ENCODE peak calls at places on chromosomes 3 and 15, in six cellular contexts. One of them, this sample, is unnamed.

GRCh38 chr15:57560976-57561711 is 30.6 kb upstream of the MYZAP start:
- DNase-seq in psoas muscle: peak; percentile 73
- DNase-seq in neural progenitor cell: peak; percentile 73
- DNase-seq in spleen: peak; percentile 84
- DNase-seq in thoracic aorta: peak; percentile 23
- DNase-seq in uterus: peak; percentile 66
- DNase-seq in this sample: peak; percentile 58

GRCh38 chr15:37880009-37880834 is 54.2 kb upstream of the TMCO5A start:
- DNase-seq in psoas muscle: no peak
- DNase-seq in neural progenitor cell: peak; percentile 68
- DNase-seq in spleen: no peak
- DNase-seq in thoracic aorta: no peak
- DNase-seq in uterus: no peak
- DNase-seq in this sample: no peak

GRCh38 chr3:142586803-142587406 is 8.4 kb upstream of the ATR start:
- DNase-seq in psoas muscle: no peak
- DNase-seq in neural progenitor cell: peak; percentile 85
- DNase-seq in spleen: no peak
- DNase-seq in thoracic aorta: no peak
- DNase-seq in uterus: no peak
- DNase-seq in this sample: no peak

GRCh38 chr3:42185044-42185443 is 80.9 kb downstream of the CCK start:
- DNase-seq in psoas muscle: no peak
- DNase-seq in neural progenitor cell: no peak
- DNase-seq in spleen: no peak
- DNase-seq in thoracic aorta: no peak
- DNase-seq in uterus: no peak
- DNase-seq in this sample: no peak

GRCh38 chr3:27219127-27219860 is 149.9 kb downstream of the NEK10 start:
- DNase-seq in psoas muscle: no peak
- DNase-seq in neural progenitor cell: no peak
- DNase-seq in spleen: no peak
- DNase-seq in thoracic aorta: no peak
- DNase-seq in uterus: no peak
- DNase-seq in this sample: no peak

GRCh38 chr3:196093271-196094111 is 11.6 kb upstream of the TFRC start:
- DNase-seq in psoas muscle: no peak
- DNase-seq in neural progenitor cell: no peak
- DNase-seq in spleen: peak; percentile 61
- DNase-seq in thoracic aorta: no peak
- DNase-seq in uterus: no peak
- DNase-seq in this sample: no peak

GRCh38 chr3:99934984-99935797 is 117.5 kb downstream of the CMSS1 start:
- DNase-seq in psoas muscle: no peak
- DNase-seq in neural progenitor cell: no peak
- DNase-seq in spleen: no peak
- DNase-seq in thoracic aorta: no peak
- DNase-seq in uterus: no peak
- DNase-seq in this sample: no peak

GRCh38 chr3:183300996-183301562 is 48.0 kb downstream of the B3GNT5 start:
- DNase-seq in psoas muscle: no peak
- DNase-seq in neural progenitor cell: no peak
- DNase-seq in spleen: no peak
- DNase-seq in thoracic aorta: no peak
- DNase-seq in uterus: no peak
- DNase-seq in this sample: no peak

GRCh38 chr15:59948924-59949613 is 55.0 kb upstream of the FOXB1 start:
- DNase-seq in psoas muscle: no peak
- DNase-seq in neural progenitor cell: no peak
- DNase-seq in spleen: no peak
- DNase-seq in thoracic aorta: no peak
- DNase-seq in uterus: no peak
- DNase-seq in this sample: no peak

GRCh38 chr3:121979734-121980449 is 42.2 kb downstream of the ILDR1 start:
- DNase-seq in psoas muscle: no peak
- DNase-seq in neural progenitor cell: no peak
- DNase-seq in spleen: no peak
- DNase-seq in thoracic aorta: no peak
- DNase-seq in uterus: no peak
- DNase-seq in this sample: no peak

GRCh38 chr3:127193775-127194174 is 844 bp downstream of the PRR23E start:
- DNase-seq in psoas muscle: no peak
- DNase-seq in neural progenitor cell: no peak
- DNase-seq in spleen: no peak
- DNase-seq in thoracic aorta: no peak
- DNase-seq in uterus: no peak
- DNase-seq in this sample: no peak

GRCh38 chr15:90982135-90982534 is 12.2 kb downstream of the PRC1 start:
- DNase-seq in psoas muscle: no peak
- DNase-seq in neural progenitor cell: no peak
- DNase-seq in spleen: no peak
- DNase-seq in thoracic aorta: no peak
- DNase-seq in uterus: no peak
- DNase-seq in this sample: no peak

GRCh38 chr15:64813075-64813474 is 12.4 kb downstream of the PIF1 start:
- DNase-seq in psoas muscle: no peak
- DNase-seq in neural progenitor cell: no peak
- DNase-seq in spleen: no peak
- DNase-seq in thoracic aorta: no peak
- DNase-seq in uterus: no peak
- DNase-seq in this sample: no peak

GRCh38 chr3:107452436-107452835 is 70.3 kb upstream of the BBX start:
- DNase-seq in psoas muscle: no peak
- DNase-seq in neural progenitor cell: no peak
- DNase-seq in spleen: no peak
- DNase-seq in thoracic aorta: no peak
- DNase-seq in uterus: no peak
- DNase-seq in this sample: no peak

GRCh38 chr3:37072892-37073291 is 79.6 kb downstream of the MLH1 start:
- DNase-seq in psoas muscle: no peak
- DNase-seq in neural progenitor cell: no peak
- DNase-seq in spleen: no peak
- DNase-seq in thoracic aorta: no peak
- DNase-seq in uterus: no peak
- DNase-seq in this sample: no peak

GRCh38 chr3:71585126-71585525 is 1.6 kb upstream of the FOXP1 start:
- DNase-seq in psoas muscle: no peak
- DNase-seq in neural progenitor cell: peak; percentile 13
- DNase-seq in spleen: no peak
- DNase-seq in thoracic aorta: no peak
- DNase-seq in uterus: no peak
- DNase-seq in this sample: no peak

GRCh38 chr15:61275901-61276300 is 46.8 kb upstream of the RORA start:
- DNase-seq in psoas muscle: no peak
- DNase-seq in neural progenitor cell: no peak
- DNase-seq in spleen: no peak
- DNase-seq in thoracic aorta: no peak
- DNase-seq in uterus: no peak
- DNase-seq in this sample: no peak

GRCh38 chr3:14152233-14152962 is 26.0 kb downstream of the XPC start:
- DNase-seq in psoas muscle: no peak
- DNase-seq in neural progenitor cell: peak; percentile 15
- DNase-seq in spleen: no peak
- DNase-seq in thoracic aorta: no peak
- DNase-seq in uterus: no peak
- DNase-seq in this sample: no peak

GRCh38 chr15:75368689-75369239 is 357 bp upstream of the MAN2C1 start:
- DNase-seq in psoas muscle: no peak
- DNase-seq in neural progenitor cell: no peak
- DNase-seq in spleen: no peak
- DNase-seq in thoracic aorta: no peak
- DNase-seq in uterus: no peak
- DNase-seq in this sample: no peak

GRCh38 chr3:24004171-24004938 is 59.3 kb downstream of the NR1D2 start:
- DNase-seq in psoas muscle: no peak
- DNase-seq in neural progenitor cell: no peak
- DNase-seq in spleen: no peak
- DNase-seq in thoracic aorta: no peak
- DNase-seq in uterus: no peak
- DNase-seq in this sample: no peak

GRCh38 chr3:105523496-105523895 is 156.8 kb downstream of the ALCAM start:
- DNase-seq in psoas muscle: no peak
- DNase-seq in neural progenitor cell: no peak
- DNase-seq in spleen: no peak
- DNase-seq in thoracic aorta: no peak
- DNase-seq in uterus: no peak
- DNase-seq in this sample: no peak

DNA sequence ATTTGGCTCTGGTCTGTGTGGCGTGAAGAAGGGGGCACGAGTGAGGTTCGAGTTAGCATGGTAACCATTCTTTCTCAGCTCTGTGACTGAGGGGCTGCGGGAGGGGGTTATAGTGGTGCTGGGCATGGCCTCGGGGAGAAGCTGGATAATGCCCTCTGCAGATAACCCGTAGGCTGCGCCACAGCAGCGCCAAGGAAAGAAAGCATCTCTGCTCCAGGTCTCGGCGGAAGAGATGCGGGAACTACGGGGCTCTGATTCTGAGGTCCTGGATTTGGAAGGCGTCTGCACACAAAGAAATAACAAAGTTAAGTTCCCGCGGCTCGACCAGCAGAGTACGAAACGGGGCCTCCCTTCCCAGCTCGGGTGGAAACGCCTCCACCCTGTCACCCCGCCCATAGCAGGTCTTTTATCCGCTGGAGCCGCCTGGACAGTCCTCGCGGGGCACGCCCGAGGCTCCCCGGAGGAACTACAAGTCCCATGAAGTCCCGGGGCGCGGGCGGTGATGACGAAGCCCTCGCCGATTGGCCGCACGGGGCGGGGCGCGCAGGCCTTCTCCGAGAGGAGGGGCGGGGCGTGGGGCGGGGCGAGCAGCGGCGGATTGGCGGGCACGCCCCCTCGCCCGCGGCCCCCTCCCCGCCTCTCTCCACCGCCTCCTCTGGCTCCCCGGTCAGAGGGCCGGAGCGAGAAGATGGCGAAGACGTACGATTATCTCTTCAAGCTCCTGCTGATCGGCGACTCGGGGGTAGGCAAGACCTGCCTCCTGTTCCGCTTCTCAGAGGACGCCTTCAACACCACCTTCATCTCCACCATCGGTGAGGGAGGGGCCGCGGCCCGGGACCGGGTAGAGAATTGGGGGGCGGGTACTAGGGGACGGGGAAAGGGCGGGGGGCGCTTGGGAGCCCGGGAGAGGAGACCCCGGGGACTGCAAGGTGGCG is at the start of gene RAB8B:
- DNase-seq in psoas muscle: peak; percentile 99
- DNase-seq in neural progenitor cell: peak; percentile 100
- DNase-seq in spleen: peak; percentile 99
- DNase-seq in thoracic aorta: peak; percentile 95
- DNase-seq in uterus: peak; percentile 98
- DNase-seq in this sample: peak; percentile 99
- TF ChIP-seq CTCF in psoas muscle: no peak
- TF ChIP-seq CTCF in neural progenitor cell: peak; percentile 12
- TF ChIP-seq CTCF in spleen: peak; percentile 49
- TF ChIP-seq CTCF in thoracic aorta: no peak
- TF ChIP-seq CTCF in uterus: peak; percentile 4
- TF ChIP-seq CTCF in this sample: peak; percentile 17

DNA sequence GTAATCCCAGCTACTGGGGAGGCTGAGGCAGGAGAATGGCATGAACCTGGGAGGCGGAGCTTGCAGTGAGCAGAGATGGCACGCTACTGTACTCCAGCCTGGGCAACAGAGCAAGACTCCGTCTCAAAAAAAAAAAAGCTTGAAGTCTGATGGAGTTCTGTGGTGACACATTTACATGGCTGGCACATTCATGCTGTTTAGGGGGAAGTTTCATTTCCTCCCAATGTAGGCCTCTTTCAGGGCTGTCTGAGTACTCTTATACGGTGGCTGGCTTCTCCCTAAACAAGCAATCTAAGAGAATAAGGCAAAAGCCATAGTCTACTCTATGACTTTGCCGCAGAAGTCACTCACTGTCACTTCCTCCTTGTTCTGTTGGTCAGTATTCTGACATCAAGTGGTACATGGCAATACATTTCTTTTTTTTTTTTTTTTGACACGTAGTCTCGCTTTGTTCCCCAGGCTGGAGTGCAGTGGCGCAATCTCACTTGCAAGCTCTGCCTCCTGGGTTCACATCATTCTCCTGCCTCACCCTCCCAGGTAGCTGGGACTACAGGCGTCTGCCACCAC is 41.2 kb downstream of the OIP5 start:
- DNase-seq in psoas muscle: no peak
- DNase-seq in neural progenitor cell: no peak
- DNase-seq in spleen: peak; percentile 77
- DNase-seq in thoracic aorta: no peak
- DNase-seq in uterus: no peak
- DNase-seq in this sample: no peak
- H3K36me3 ChIP-seq in psoas muscle: peaks cover 95% of the 10 kb centered on the region
- H3K36me3 ChIP-seq in neural progenitor cell: peaks cover 18% of the 10 kb centered on the region
- H3K36me3 ChIP-seq in spleen: peaks cover 95% of the 10 kb centered on the region
- H3K36me3 ChIP-seq in thoracic aorta: peaks cover 14% of the 10 kb centered on the region
- H3K36me3 ChIP-seq in uterus: no peaks in the 10 kb centered on the region
- H3K36me3 ChIP-seq in this sample: no peaks in the 10 kb centered on the region

GRCh38 chr3:165622356-165622755 is 214.9 kb downstream of the BCHE start:
- DNase-seq in psoas muscle: no peak
- DNase-seq in neural progenitor cell: no peak
- DNase-seq in spleen: no peak
- DNase-seq in thoracic aorta: no peak
- DNase-seq in uterus: no peak
- DNase-seq in this sample: no peak
- TF ChIP-seq CTCF in psoas muscle: no peak
- TF ChIP-seq CTCF in neural progenitor cell: no peak
- TF ChIP-seq CTCF in spleen: no peak
- TF ChIP-seq CTCF in thoracic aorta: no peak
- TF ChIP-seq CTCF in uterus: no peak
- TF ChIP-seq CTCF in this sample: no peak

GRCh38 chr3:58085616-58086015 is 77.4 kb downstream of the FLNB start:
- DNase-seq in psoas muscle: no peak
- DNase-seq in neural progenitor cell: no peak
- DNase-seq in spleen: no peak
- DNase-seq in thoracic aorta: no peak
- DNase-seq in uterus: no peak
- DNase-seq in this sample: no peak
- H3K36me3 ChIP-seq in psoas muscle: no peaks in the 10 kb centered on the region
- H3K36me3 ChIP-seq in neural progenitor cell: no peaks in the 10 kb centered on the region
- H3K36me3 ChIP-seq in spleen: peaks cover 33% of the 10 kb centered on the region
- H3K36me3 ChIP-seq in thoracic aorta: no peaks in the 10 kb centered on the region
- H3K36me3 ChIP-seq in uterus: no peaks in the 10 kb centered on the region
- H3K36me3 ChIP-seq in this sample: no peaks in the 10 kb centered on the region

GRCh38 chr3:45688882-45689786 is at the start of gene SACM1L:
- DNase-seq in psoas muscle: peak; percentile 99
- DNase-seq in neural progenitor cell: peak; percentile 99
- DNase-seq in spleen: peak; percentile 100
- DNase-seq in thoracic aorta: peak; percentile 95
- DNase-seq in uterus: peak; percentile 98
- DNase-seq in this sample: peak; percentile 99

GRCh38 chr3:45689787-45690145 is 570 bp downstream of the SACM1L start:
- DNase-seq in psoas muscle: no peak
- DNase-seq in neural progenitor cell: no peak
- DNase-seq in spleen: no peak
- DNase-seq in thoracic aorta: no peak
- DNase-seq in uterus: no peak
- DNase-seq in this sample: no peak

GRCh38 chr3:45688194-45688881 is 858 bp upstream of the SACM1L start:
- DNase-seq in psoas muscle: peak; percentile 59
- DNase-seq in neural progenitor cell: peak; percentile 81
- DNase-seq in spleen: peak; percentile 81
- DNase-seq in thoracic aorta: no peak
- DNase-seq in uterus: peak; percentile 42
- DNase-seq in this sample: no peak

GRCh38 chr3:45692866-45693265 is 3.7 kb downstream of the SACM1L start:
- DNase-seq in psoas muscle: no peak
- DNase-seq in neural progenitor cell: no peak
- DNase-seq in spleen: no peak
- DNase-seq in thoracic aorta: no peak
- DNase-seq in uterus: no peak
- DNase-seq in this sample: no peak

GRCh38 chr3:45690331-45691035 is 1.3 kb downstream of the SACM1L start:
- DNase-seq in psoas muscle: no peak
- DNase-seq in neural progenitor cell: peak; percentile 40
- DNase-seq in spleen: no peak
- DNase-seq in thoracic aorta: no peak
- DNase-seq in uterus: no peak
- DNase-seq in this sample: no peak
- TF ChIP-seq CTCF in psoas muscle: no peak
- TF ChIP-seq CTCF in neural progenitor cell: no peak
- TF ChIP-seq CTCF in spleen: no peak
- TF ChIP-seq CTCF in thoracic aorta: no peak
- TF ChIP-seq CTCF in uterus: no peak
- TF ChIP-seq CTCF in this sample: no peak